ENCODE peak calls at places on chromosomes 12 and 14, in four cellular contexts. C is AG04450, V is lung, H is suprapubic skin. Z is an unnamed sample.

GRCh38 chr12:15522574-15523187 is 200.4 kb downstream of the PTPRO start:
- DNase-seq in C (no peak), V (no peak), H (no peak), Z (no peak)

GRCh38 chr14:61528591-61529021 is 166.7 kb upstream of the HIF1A start:
- DNase-seq in C (peak; percentile 74), V (no peak), H (no peak), Z (no peak)

GRCh38 chr12:9064201-9064814 is 51.4 kb downstream of the A2M start:
- DNase-seq in C (no peak), V (peak; percentile 52), H (no peak), Z (no peak)

GRCh38 chr12:51868821-51869489 is 18.9 kb upstream of the ANKRD33 start:
- DNase-seq in C (no peak), V (no peak), H (no peak), Z (no peak)

GRCh38 chr14:100428727-100429126 is 105.6 kb downstream of the SLC25A47 start:
- DNase-seq in C (no peak), V (no peak), H (no peak), Z (no peak)

GRCh38 chr12:12823308-12823707 is 10.2 kb downstream of the DDX47 start:
- DNase-seq in C (peak; percentile 62), V (no peak), H (no peak), Z (no peak)

GRCh38 chr14:75542585-75543091 is 20.4 kb downstream of the BATF start:
- DNase-seq in C (no peak), V (peak; percentile 85), H (peak; percentile 88), Z (peak; percentile 32)

GRCh38 chr12:89731064-89731463 is 22.4 kb upstream of the ATP2B1 start:
- DNase-seq in C (no peak), V (no peak), H (no peak), Z (no peak)

GRCh38 chr12:112868459-112869041 is 38.2 kb upstream of the OAS1 start:
- DNase-seq in C (no peak), V (no peak), H (no peak), Z (no peak)

GRCh38 chr12:4813741-4814140 is 93.5 kb downstream of the GALNT8 start:
- DNase-seq in C (no peak), V (no peak), H (no peak), Z (no peak)

GRCh38 chr12:119624971-119625370 is 31.4 kb downstream of the TMEM233 start:
- DNase-seq in C (no peak), V (no peak), H (no peak), Z (no peak)

GRCh38 chr12:85253823-85254222 is 26.2 kb upstream of the ALX1 start:
- DNase-seq in C (no peak), V (no peak), H (no peak), Z (no peak)

GRCh38 chr12:88752183-88752582 is 171.9 kb upstream of the KITLG start:
- DNase-seq in C (no peak), V (no peak), H (no peak), Z (no peak)

GRCh38 chr12:27614866-27615265 is 81.4 kb upstream of the REP15 start:
- DNase-seq in C (no peak), V (no peak), H (no peak), Z (no peak)

GRCh38 chr12:50099302-50100008 is 4.4 kb upstream of the GPD1 start:
- DNase-seq in C (no peak), V (no peak), H (no peak), Z (no peak)

GRCh38 chr12:116864371-116865160 is 16.7 kb downstream of the HRK start:
- DNase-seq in C (peak; percentile 42), V (no peak), H (no peak), Z (no peak)

GRCh38 chr12:110312581-110313360 is 31.7 kb downstream of the ATP2A2 start:
- DNase-seq in C (no peak), V (no peak), H (no peak), Z (peak; percentile 18)

GRCh38 chr14:77369280-77369679 is 7.6 kb downstream of the TMED8 start:
- DNase-seq in C (no peak), V (no peak), H (no peak), Z (no peak)

GRCh38 chr12:1528791-1529190 is 65.6 kb downstream of the FBXL14 start:
- DNase-seq in C (no peak), V (no peak), H (no peak), Z (no peak)

GRCh38 chr12:124520258-124520657 is 47.2 kb downstream of the NCOR2 start:
- DNase-seq in C (no peak), V (peak; percentile 83), H (no peak), Z (peak; percentile 53)

GRCh38 chr12:127459687-127460086 is 807.3 kb upstream of the TMEM132C start:
- DNase-seq in C (no peak), V (no peak), H (no peak), Z (no peak)

GRCh38 chr12:25463005-25463404 is 90.1 kb downstream of the LMNTD1 start:
- DNase-seq in C (no peak), V (no peak), H (no peak), Z (no peak)

GRCh38 chr12:21546721-21547120 is 20.6 kb downstream of the SPX start:
- DNase-seq in C (no peak), V (no peak), H (no peak), Z (no peak)

GRCh38 chr12:118357327-118358007 is 15.2 kb downstream of the TAOK3 start:
- DNase-seq in C (no peak), V (peak; percentile 46), H (no peak), Z (no peak)

GRCh38 chr12:70176290-70176689 is 66.9 kb upstream of the CNOT2 start:
- DNase-seq in C (no peak), V (no peak), H (no peak), Z (no peak)

GRCh38 chr14:34365309-34365915 is 96.6 kb downstream of the SPTSSA start:
- DNase-seq in C (no peak), V (no peak), H (no peak), Z (no peak)

GRCh38 chr12:116964004-116964739 is 53.4 kb downstream of the FBXW8 start:
- DNase-seq in C (no peak), V (no peak), H (no peak), Z (no peak)

GRCh38 chr14:100045687-100046344 is 19.4 kb upstream of the EVL start:
- DNase-seq in C (no peak), V (no peak), H (no peak), Z (no peak)

GRCh38 chr12:52380271-52380694 is 5.2 kb downstream of the KRT84 start:
- DNase-seq in C (no peak), V (peak; percentile 43), H (no peak), Z (no peak)

GRCh38 chr14:65170768-65171251 is 68.5 kb upstream of the MAX start:
- DNase-seq in C (peak; percentile 36), V (no peak), H (no peak), Z (no peak)

GRCh38 chr14:68486033-68486732 is 306.7 kb downstream of the ZFP36L1 start:
- DNase-seq in C (no peak), V (no peak), H (no peak), Z (no peak)
- H3K27ac ChIP-seq in C (no peak overlapping the region), V (no peak overlapping the region), H (no peak overlapping the region), Z (no peak overlapping the region)

DNA sequence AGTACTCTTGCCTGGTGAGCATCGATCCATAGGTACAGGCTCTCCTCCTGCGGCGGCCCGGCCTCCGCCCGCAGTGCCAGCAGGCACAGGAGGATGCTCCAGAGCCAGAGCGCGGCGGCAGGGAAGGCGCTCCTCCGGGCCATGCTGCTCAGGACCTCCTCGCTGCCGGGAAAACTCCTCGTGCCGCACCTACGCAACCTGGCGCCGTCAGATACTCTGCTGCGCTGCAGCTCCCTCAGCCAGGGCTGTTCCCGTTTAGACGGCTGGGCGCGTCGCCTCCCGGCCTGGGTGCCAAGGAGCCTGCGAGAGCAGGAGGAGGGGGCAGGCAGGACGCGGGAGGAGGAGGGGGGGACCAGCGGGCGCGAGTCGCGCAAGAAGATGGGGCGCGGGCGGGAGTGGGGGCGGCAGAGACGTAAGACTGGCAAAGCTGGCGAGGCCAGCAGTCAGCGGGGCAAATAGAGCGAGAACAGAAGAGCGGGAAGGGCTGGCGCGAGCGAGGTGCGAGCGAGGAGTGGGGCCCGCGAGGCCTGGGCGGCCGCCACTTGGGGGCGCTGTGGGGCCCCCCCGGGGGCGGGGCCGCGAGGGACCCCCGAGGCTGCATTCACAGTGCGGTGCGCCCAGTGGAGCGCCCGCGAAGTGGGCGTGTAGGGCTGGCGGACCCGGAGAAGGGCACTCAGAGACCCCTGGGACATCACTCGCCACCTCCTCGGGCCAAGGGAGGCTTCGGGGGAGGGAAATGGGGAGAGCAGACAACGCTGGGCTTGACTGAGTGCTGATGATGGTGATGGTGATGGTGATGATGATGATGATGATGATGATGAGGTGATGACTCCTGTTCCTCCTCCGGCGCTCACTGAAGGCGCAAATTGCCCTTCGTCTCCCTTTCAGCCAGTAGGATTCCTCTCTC is at the start of gene WIF1:
- DNase-seq in C (no peak), V (peak; percentile 74), H (no peak), Z (no peak)
- TF ChIP-seq CTCF in C (peak; percentile 30), V (no peak), H (peak; percentile 18), Z (peak; percentile 13)

GRCh38 chr14:58287607-58288042 is 10.7 kb upstream of the ARID4A start:
- DNase-seq in C (no peak), V (no peak), H (no peak), Z (no peak)

GRCh38 chr14:58288106-58288792 is 10.1 kb upstream of the ARID4A start:
- DNase-seq in C (no peak), V (no peak), H (no peak), Z (no peak)

GRCh38 chr14:58296731-58297130 is 1.6 kb upstream of the ARID4A start:
- DNase-seq in C (no peak), V (no peak), H (no peak), Z (no peak)

GRCh38 chr14:58294201-58294600 is 4.2 kb upstream of the ARID4A start:
- DNase-seq in C (no peak), V (no peak), H (no peak), Z (no peak)

GRCh38 chr14:58292192-58292591 is 6.2 kb upstream of the ARID4A start:
- DNase-seq in C (no peak), V (no peak), H (no peak), Z (no peak)
- H3K27ac ChIP-seq in C (no peak overlapping the region), V (no peak overlapping the region), H (no peak overlapping the region), Z (no peak overlapping the region)

GRCh38 chr14:60350366-60350720 is 101.3 kb downstream of the PPM1A start:
- DNase-seq in C (no peak), V (no peak), H (no peak), Z (no peak)
- TF ChIP-seq CTCF in C (no peak), V (no peak), H (no peak), Z (no peak)

GRCh38 chr14:68964300-68965093 is 14.6 kb downstream of the ACTN1 start:
- DNase-seq in C (no peak), V (no peak), H (no peak), Z (no peak)

GRCh38 chr14:68961781-68962584 is 17.1 kb downstream of the ACTN1 start:
- DNase-seq in C (no peak), V (no peak), H (no peak), Z (no peak)

GRCh38 chr14:68960123-68960522 is 19.0 kb downstream of the ACTN1 start:
- DNase-seq in C (no peak), V (no peak), H (no peak), Z (no peak)

GRCh38 chr14:68961361-68961760 is 17.7 kb downstream of the ACTN1 start:
- DNase-seq in C (no peak), V (no peak), H (no peak), Z (no peak)

GRCh38 chr14:68962681-68963080 is 16.4 kb downstream of the ACTN1 start:
- DNase-seq in C (no peak), V (no peak), H (no peak), Z (no peak)
- H3K27ac ChIP-seq in C (peak overlapping the region; percentile 68), V (no peak overlapping the region), H (no peak overlapping the region), Z (peak overlapping the region; percentile 95)

GRCh38 chr14:45664668-45665356 is 411.8 kb upstream of the MIS18BP1 start:
- DNase-seq in C (no peak), V (no peak), H (no peak), Z (no peak)
- TF ChIP-seq CTCF in C (no peak), V (no peak), H (no peak), Z (no peak)